ENCODE peak calls at places on chromosomes 2 and 18, in six cellular contexts. One of them, this sample, is unnamed.

GRCh38 chr18:29512203-29512602 is 1335.3 kb upstream of the CDH2 start:
- DNase-seq in NCI-H69: peak
- DNase-seq in activated CD4-positive, alpha-beta T cell treated with anti-CD3 and anti-CD28 coated beads, Interleukin-2, amount 10 ng/mL, durations not matched to agents 7 days and 5 days: no peak
- DNase-seq in EL: no peak
- DNase-seq in non-pigmented ciliary epithelial cell: no peak
- DNase-seq in activated CD8-positive, alpha-beta memory T cell treated with anti-CD3 and anti-CD28 coated beads, Interleukin-2, amount 10 ng/mL, durations not matched to agents 7 days and 5 days: no peak
- DNase-seq in this sample: no peak

GRCh38 chr2:177211602-177212105 is 940 bp upstream of the HNRNPA3 start:
- DNase-seq in activated CD8-positive, alpha-beta memory T cell treated with anti-CD3 and anti-CD28 coated beads, Interleukin-2, amount 10 ng/mL, durations not matched to agents 7 days and 5 days: no peak
- DNase-seq in EL: no peak
- DNase-seq in activated CD4-positive, alpha-beta T cell treated with anti-CD3 and anti-CD28 coated beads, Interleukin-2, amount 10 ng/mL, durations not matched to agents 7 days and 5 days: no peak
- DNase-seq in NCI-H69: no peak
- DNase-seq in non-pigmented ciliary epithelial cell: no peak
- DNase-seq in this sample: no peak

GRCh38 chr2:190858817-190859216 is 21.8 kb upstream of the GLS start:
- DNase-seq in activated CD8-positive, alpha-beta memory T cell treated with anti-CD3 and anti-CD28 coated beads, Interleukin-2, amount 10 ng/mL, durations not matched to agents 7 days and 5 days: no peak
- DNase-seq in non-pigmented ciliary epithelial cell: no peak
- DNase-seq in EL: peak
- DNase-seq in activated CD4-positive, alpha-beta T cell treated with anti-CD3 and anti-CD28 coated beads, Interleukin-2, amount 10 ng/mL, durations not matched to agents 7 days and 5 days: no peak
- DNase-seq in NCI-H69: no peak
- DNase-seq in this sample: peak

GRCh38 chr2:160210599-160211138 is 10.6 kb upstream of the ITGB6 start:
- DNase-seq in EL: peak
- DNase-seq in activated CD4-positive, alpha-beta T cell treated with anti-CD3 and anti-CD28 coated beads, Interleukin-2, amount 10 ng/mL, durations not matched to agents 7 days and 5 days: peak
- DNase-seq in non-pigmented ciliary epithelial cell: no peak
- DNase-seq in activated CD8-positive, alpha-beta memory T cell treated with anti-CD3 and anti-CD28 coated beads, Interleukin-2, amount 10 ng/mL, durations not matched to agents 7 days and 5 days: peak
- DNase-seq in NCI-H69: peak
- DNase-seq in this sample: no peak

GRCh38 chr2:72457801-72458516 is 310.3 kb upstream of the CYP26B1 start:
- DNase-seq in EL: peak
- DNase-seq in non-pigmented ciliary epithelial cell: no peak
- DNase-seq in NCI-H69: no peak
- DNase-seq in activated CD4-positive, alpha-beta T cell treated with anti-CD3 and anti-CD28 coated beads, Interleukin-2, amount 10 ng/mL, durations not matched to agents 7 days and 5 days: no peak
- DNase-seq in activated CD8-positive, alpha-beta memory T cell treated with anti-CD3 and anti-CD28 coated beads, Interleukin-2, amount 10 ng/mL, durations not matched to agents 7 days and 5 days: no peak
- DNase-seq in this sample: no peak

GRCh38 chr2:18824317-18824716 is 234.9 kb upstream of the NT5C1B start:
- DNase-seq in activated CD4-positive, alpha-beta T cell treated with anti-CD3 and anti-CD28 coated beads, Interleukin-2, amount 10 ng/mL, durations not matched to agents 7 days and 5 days: no peak
- DNase-seq in activated CD8-positive, alpha-beta memory T cell treated with anti-CD3 and anti-CD28 coated beads, Interleukin-2, amount 10 ng/mL, durations not matched to agents 7 days and 5 days: no peak
- DNase-seq in NCI-H69: no peak
- DNase-seq in non-pigmented ciliary epithelial cell: no peak
- DNase-seq in EL: no peak
- DNase-seq in this sample: no peak

GRCh38 chr18:48531979-48532378 is 6.9 kb upstream of the CTIF start:
- DNase-seq in EL: no peak
- DNase-seq in activated CD4-positive, alpha-beta T cell treated with anti-CD3 and anti-CD28 coated beads, Interleukin-2, amount 10 ng/mL, durations not matched to agents 7 days and 5 days: no peak
- DNase-seq in activated CD8-positive, alpha-beta memory T cell treated with anti-CD3 and anti-CD28 coated beads, Interleukin-2, amount 10 ng/mL, durations not matched to agents 7 days and 5 days: no peak
- DNase-seq in NCI-H69: no peak
- DNase-seq in non-pigmented ciliary epithelial cell: no peak
- DNase-seq in this sample: no peak

GRCh38 chr2:46805401-46805951 is 110.1 kb downstream of the MCFD2 start:
- DNase-seq in non-pigmented ciliary epithelial cell: no peak
- DNase-seq in activated CD8-positive, alpha-beta memory T cell treated with anti-CD3 and anti-CD28 coated beads, Interleukin-2, amount 10 ng/mL, durations not matched to agents 7 days and 5 days: no peak
- DNase-seq in EL: no peak
- DNase-seq in activated CD4-positive, alpha-beta T cell treated with anti-CD3 and anti-CD28 coated beads, Interleukin-2, amount 10 ng/mL, durations not matched to agents 7 days and 5 days: no peak
- DNase-seq in NCI-H69: no peak
- DNase-seq in this sample: no peak

GRCh38 chr2:186748354-186748753 is 54.5 kb downstream of the FAM171B start:
- DNase-seq in activated CD4-positive, alpha-beta T cell treated with anti-CD3 and anti-CD28 coated beads, Interleukin-2, amount 10 ng/mL, durations not matched to agents 7 days and 5 days: no peak
- DNase-seq in NCI-H69: peak
- DNase-seq in non-pigmented ciliary epithelial cell: no peak
- DNase-seq in EL: no peak
- DNase-seq in activated CD8-positive, alpha-beta memory T cell treated with anti-CD3 and anti-CD28 coated beads, Interleukin-2, amount 10 ng/mL, durations not matched to agents 7 days and 5 days: no peak
- DNase-seq in this sample: no peak

GRCh38 chr2:189836644-189837043 is 52.4 kb downstream of the PMS1 start:
- DNase-seq in non-pigmented ciliary epithelial cell: peak
- DNase-seq in activated CD4-positive, alpha-beta T cell treated with anti-CD3 and anti-CD28 coated beads, Interleukin-2, amount 10 ng/mL, durations not matched to agents 7 days and 5 days: no peak
- DNase-seq in activated CD8-positive, alpha-beta memory T cell treated with anti-CD3 and anti-CD28 coated beads, Interleukin-2, amount 10 ng/mL, durations not matched to agents 7 days and 5 days: no peak
- DNase-seq in NCI-H69: peak
- DNase-seq in EL: peak
- DNase-seq in this sample: peak

GRCh38 chr18:7516505-7517117 is 50.5 kb upstream of the PTPRM start:
- DNase-seq in non-pigmented ciliary epithelial cell: no peak
- DNase-seq in activated CD4-positive, alpha-beta T cell treated with anti-CD3 and anti-CD28 coated beads, Interleukin-2, amount 10 ng/mL, durations not matched to agents 7 days and 5 days: no peak
- DNase-seq in activated CD8-positive, alpha-beta memory T cell treated with anti-CD3 and anti-CD28 coated beads, Interleukin-2, amount 10 ng/mL, durations not matched to agents 7 days and 5 days: no peak
- DNase-seq in EL: no peak
- DNase-seq in NCI-H69: no peak
- DNase-seq in this sample: no peak

GRCh38 chr2:176565641-176566323 is 296.5 kb downstream of the MTX2 start:
- DNase-seq in activated CD8-positive, alpha-beta memory T cell treated with anti-CD3 and anti-CD28 coated beads, Interleukin-2, amount 10 ng/mL, durations not matched to agents 7 days and 5 days: no peak
- DNase-seq in NCI-H69: peak
- DNase-seq in EL: no peak
- DNase-seq in non-pigmented ciliary epithelial cell: no peak
- DNase-seq in activated CD4-positive, alpha-beta T cell treated with anti-CD3 and anti-CD28 coated beads, Interleukin-2, amount 10 ng/mL, durations not matched to agents 7 days and 5 days: no peak
- DNase-seq in this sample: no peak

GRCh38 chr2:24923106-24923505 is 3.1 kb upstream of the ADCY3 start:
- DNase-seq in NCI-H69: no peak
- DNase-seq in activated CD8-positive, alpha-beta memory T cell treated with anti-CD3 and anti-CD28 coated beads, Interleukin-2, amount 10 ng/mL, durations not matched to agents 7 days and 5 days: no peak
- DNase-seq in non-pigmented ciliary epithelial cell: no peak
- DNase-seq in activated CD4-positive, alpha-beta T cell treated with anti-CD3 and anti-CD28 coated beads, Interleukin-2, amount 10 ng/mL, durations not matched to agents 7 days and 5 days: no peak
- DNase-seq in EL: no peak
- DNase-seq in this sample: no peak

GRCh38 chr2:137897082-137897481 is 67.2 kb upstream of the HNMT start:
- DNase-seq in NCI-H69: no peak
- DNase-seq in non-pigmented ciliary epithelial cell: no peak
- DNase-seq in EL: no peak
- DNase-seq in activated CD4-positive, alpha-beta T cell treated with anti-CD3 and anti-CD28 coated beads, Interleukin-2, amount 10 ng/mL, durations not matched to agents 7 days and 5 days: no peak
- DNase-seq in activated CD8-positive, alpha-beta memory T cell treated with anti-CD3 and anti-CD28 coated beads, Interleukin-2, amount 10 ng/mL, durations not matched to agents 7 days and 5 days: no peak
- DNase-seq in this sample: no peak

GRCh38 chr2:85908506-85908905 is 19.7 kb upstream of the ST3GAL5 start:
- DNase-seq in NCI-H69: no peak
- DNase-seq in EL: no peak
- DNase-seq in non-pigmented ciliary epithelial cell: no peak
- DNase-seq in activated CD4-positive, alpha-beta T cell treated with anti-CD3 and anti-CD28 coated beads, Interleukin-2, amount 10 ng/mL, durations not matched to agents 7 days and 5 days: no peak
- DNase-seq in activated CD8-positive, alpha-beta memory T cell treated with anti-CD3 and anti-CD28 coated beads, Interleukin-2, amount 10 ng/mL, durations not matched to agents 7 days and 5 days: no peak
- DNase-seq in this sample: no peak

GRCh38 chr18:22831441-22831904 is 101.7 kb upstream of the RBBP8 start:
- DNase-seq in activated CD8-positive, alpha-beta memory T cell treated with anti-CD3 and anti-CD28 coated beads, Interleukin-2, amount 10 ng/mL, durations not matched to agents 7 days and 5 days: no peak
- DNase-seq in non-pigmented ciliary epithelial cell: peak
- DNase-seq in EL: peak
- DNase-seq in activated CD4-positive, alpha-beta T cell treated with anti-CD3 and anti-CD28 coated beads, Interleukin-2, amount 10 ng/mL, durations not matched to agents 7 days and 5 days: no peak
- DNase-seq in NCI-H69: peak
- DNase-seq in this sample: peak

GRCh38 chr18:48839819-48840490 is 110.8 kb downstream of the SMAD7 start:
- DNase-seq in activated CD8-positive, alpha-beta memory T cell treated with anti-CD3 and anti-CD28 coated beads, Interleukin-2, amount 10 ng/mL, durations not matched to agents 7 days and 5 days: no peak
- DNase-seq in non-pigmented ciliary epithelial cell: no peak
- DNase-seq in EL: no peak
- DNase-seq in NCI-H69: no peak
- DNase-seq in activated CD4-positive, alpha-beta T cell treated with anti-CD3 and anti-CD28 coated beads, Interleukin-2, amount 10 ng/mL, durations not matched to agents 7 days and 5 days: no peak
- DNase-seq in this sample: no peak

GRCh38 chr18:73528066-73528465 is 619.6 kb downstream of the FBXO15 start:
- DNase-seq in non-pigmented ciliary epithelial cell: no peak
- DNase-seq in activated CD4-positive, alpha-beta T cell treated with anti-CD3 and anti-CD28 coated beads, Interleukin-2, amount 10 ng/mL, durations not matched to agents 7 days and 5 days: no peak
- DNase-seq in EL: no peak
- DNase-seq in NCI-H69: no peak
- DNase-seq in activated CD8-positive, alpha-beta memory T cell treated with anti-CD3 and anti-CD28 coated beads, Interleukin-2, amount 10 ng/mL, durations not matched to agents 7 days and 5 days: no peak
- DNase-seq in this sample: no peak

GRCh38 chr2:178112202-178113152 is at the start of gene RBM45:
- DNase-seq in activated CD8-positive, alpha-beta memory T cell treated with anti-CD3 and anti-CD28 coated beads, Interleukin-2, amount 10 ng/mL, durations not matched to agents 7 days and 5 days: peak
- DNase-seq in NCI-H69: peak
- DNase-seq in activated CD4-positive, alpha-beta T cell treated with anti-CD3 and anti-CD28 coated beads, Interleukin-2, amount 10 ng/mL, durations not matched to agents 7 days and 5 days: peak
- DNase-seq in EL: peak
- DNase-seq in non-pigmented ciliary epithelial cell: peak
- DNase-seq in this sample: peak

GRCh38 chr2:102778260-102778659 is 16.4 kb downstream of the TMEM182 start:
- DNase-seq in EL: no peak
- DNase-seq in non-pigmented ciliary epithelial cell: no peak
- DNase-seq in activated CD8-positive, alpha-beta memory T cell treated with anti-CD3 and anti-CD28 coated beads, Interleukin-2, amount 10 ng/mL, durations not matched to agents 7 days and 5 days: no peak
- DNase-seq in NCI-H69: no peak
- DNase-seq in activated CD4-positive, alpha-beta T cell treated with anti-CD3 and anti-CD28 coated beads, Interleukin-2, amount 10 ng/mL, durations not matched to agents 7 days and 5 days: no peak
- DNase-seq in this sample: no peak

GRCh38 chr2:21306235-21306634 is 182.5 kb downstream of the TDRD15 start:
- DNase-seq in activated CD4-positive, alpha-beta T cell treated with anti-CD3 and anti-CD28 coated beads, Interleukin-2, amount 10 ng/mL, durations not matched to agents 7 days and 5 days: no peak
- DNase-seq in activated CD8-positive, alpha-beta memory T cell treated with anti-CD3 and anti-CD28 coated beads, Interleukin-2, amount 10 ng/mL, durations not matched to agents 7 days and 5 days: no peak
- DNase-seq in NCI-H69: no peak
- DNase-seq in non-pigmented ciliary epithelial cell: no peak
- DNase-seq in EL: no peak
- DNase-seq in this sample: no peak